ENCODE peak calls at places on chromosomes 13 and 19, in six cellular contexts. H is A549, Y is WTC11, Q is K562, B is HepG2, E is endothelial cell of umbilical vein. X is an unnamed sample.

GRCh38 chr13:68995972-68996670 is 1111.5 kb upstream of the ATXN8OS start:
- DNase-seq in H (no peak), Y (no peak), Q (no peak), B (no peak), E (no peak), X (no peak)

GRCh38 chr13:112132142-112132541 is 65.2 kb downstream of the SOX1 start:
- DNase-seq in H (no peak), Y (no peak), Q (no peak), B (no peak), E (no peak), X (no peak)

GRCh38 chr13:51495300-51495699 is 42.5 kb upstream of the INTS6 start:
- DNase-seq in H (no peak), Y (no peak), Q (no peak), B (no peak), E (no peak), X (no peak)

GRCh38 chr19:34556500-34556899 is 74.9 kb downstream of the WTIP start:
- DNase-seq in H (no peak), Y (peak; percentile 77), Q (peak; percentile 27), B (peak; percentile 13), E (peak; percentile 8), X (no peak)

GRCh38 chr13:43316997-43317396 is 293.6 kb downstream of the DNAJC15 start:
- DNase-seq in H (no peak), Y (no peak), Q (no peak), B (no peak), E (peak; percentile 82), X (no peak)

GRCh38 chr13:112968910-112969691 is at the start of gene MCF2L:
- DNase-seq in H (peak; percentile 27), Y (no peak), Q (no peak), B (peak; percentile 56), E (peak; percentile 10), X (peak; percentile 72)

GRCh38 chr19:51195316-51195586 is 29.6 kb upstream of the CD33 start:
- DNase-seq in H (no peak), Y (no peak), Q (no peak), B (no peak), E (no peak), X (no peak)

GRCh38 chr13:22929391-22930126 is 251.2 kb upstream of the SGCG start:
- DNase-seq in H (no peak), Y (no peak), Q (no peak), B (no peak), E (no peak), X (no peak)

GRCh38 chr13:91805605-91806004 is 407.2 kb downstream of the GPC5 start:
- DNase-seq in H (no peak), Y (no peak), Q (no peak), B (no peak), E (peak; percentile 1), X (no peak)

GRCh38 chr13:49997935-49998334 is 1.1 kb downstream of the TRIM13 start:
- DNase-seq in H (no peak), Y (no peak), Q (no peak), B (no peak), E (peak; percentile 24), X (no peak)

GRCh38 chr13:94660695-94661324 is 51.5 kb downstream of the SOX21 start:
- DNase-seq in H (peak; percentile 11), Y (no peak), Q (peak; percentile 34), B (no peak), E (peak; percentile 36), X (no peak)

GRCh38 chr13:98172570-98173405 is 4.3 kb downstream of the RNF113B start:
- DNase-seq in H (no peak), Y (no peak), Q (no peak), B (no peak), E (no peak), X (no peak)

GRCh38 chr13:49444517-49445395 is 682 bp downstream of the SETDB2 start:
- DNase-seq in H (no peak), Y (no peak), Q (peak; percentile 9), B (peak; percentile 31), E (no peak), X (no peak)

GRCh38 chr13:44199627-44200207 is 173.9 kb upstream of the SERP2 start:
- DNase-seq in H (no peak), Y (no peak), Q (no peak), B (no peak), E (no peak), X (no peak)

GRCh38 chr13:31424130-31424729 is 224.5 kb downstream of the B3GLCT start:
- DNase-seq in H (peak; percentile 60), Y (peak; percentile 82), Q (peak; percentile 46), B (peak; percentile 64), E (peak; percentile 82), X (peak; percentile 44)

GRCh38 chr13:66657165-66657895 is 572.8 kb downstream of the PCDH9 start:
- DNase-seq in H (peak; percentile 25), Y (no peak), Q (no peak), B (peak; percentile 11), E (peak; percentile 97), X (no peak)

GRCh38 chr13:52980695-52981094 is 47.9 kb upstream of the OLFM4 start:
- DNase-seq in H (no peak), Y (no peak), Q (no peak), B (no peak), E (no peak), X (no peak)
- TF ChIP-seq JUN in H (no peak), Y (no peak), Q (no peak), B (no peak), E (no peak), X (no peak)

GRCh38 chr19:5623397-5624153 is 692 bp downstream of the SAFB start:
- DNase-seq in H (no peak), Y (no peak), Q (peak; percentile 51), B (no peak), E (peak; percentile 28), X (no peak)
- TF ChIP-seq JUN in H (no peak), Y (no peak), Q (no peak), B (no peak), E (no peak), X (no peak)

GRCh38 chr13:45781553-45782326 is 69.8 kb downstream of the SIAH3 start:
- DNase-seq in H (no peak), Y (no peak), Q (no peak), B (no peak), E (no peak), X (no peak)
- TF ChIP-seq JUN in H (no peak), Y (no peak), Q (no peak), B (no peak), E (no peak), X (no peak)

DNA sequence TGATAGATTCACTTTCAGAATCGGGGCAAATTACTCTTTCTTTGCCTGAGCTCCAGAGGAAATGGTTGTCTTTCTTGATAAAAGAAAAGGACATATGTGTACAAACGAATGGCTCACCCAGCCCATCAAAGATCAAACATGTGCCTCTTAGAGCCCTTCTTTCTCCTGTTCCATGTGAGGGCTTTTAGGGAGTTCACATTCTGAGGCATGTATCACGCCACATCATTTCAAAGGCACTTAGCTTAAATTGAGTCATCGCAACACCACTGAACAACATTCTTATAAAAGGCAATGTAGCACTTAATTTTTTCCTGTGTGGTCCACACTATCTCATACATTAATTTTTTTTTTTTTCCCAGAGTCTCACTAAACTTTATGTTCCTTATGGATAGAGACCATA is 521.0 kb downstream of the SUCLA2 start:
- DNase-seq in H (no peak), Y (no peak), Q (no peak), B (no peak), E (no peak), X (no peak)
- TF ChIP-seq JUN in H (no peak), Y (no peak), Q (no peak), B (no peak), E (no peak), X (no peak)

GRCh38 chr19:14346279-14346678 is 35.0 kb upstream of the ADGRE5 start:
- DNase-seq in H (no peak), Y (no peak), Q (no peak), B (no peak), E (no peak), X (no peak)

GRCh38 chr19:14350302-14350701 is 30.9 kb upstream of the ADGRE5 start:
- DNase-seq in H (no peak), Y (no peak), Q (peak; percentile 4), B (no peak), E (no peak), X (no peak)

GRCh38 chr19:14349426-14349825 is 31.8 kb upstream of the ADGRE5 start:
- DNase-seq in H (no peak), Y (no peak), Q (peak; percentile 3), B (no peak), E (no peak), X (no peak)

GRCh38 chr19:14350866-14351265 is 30.4 kb upstream of the ADGRE5 start:
- DNase-seq in H (no peak), Y (no peak), Q (peak; percentile 2), B (no peak), E (no peak), X (no peak)

GRCh38 chr19:14347999-14348889 is 33.0 kb upstream of the ADGRE5 start:
- DNase-seq in H (peak; percentile 76), Y (peak; percentile 80), Q (peak; percentile 91), B (peak; percentile 28), E (peak; percentile 37), X (peak; percentile 92)
- TF ChIP-seq JUN in H (no peak), Y (no peak), Q (no peak), B (no peak), E (no peak), X (peak; percentile 22)

DNA sequence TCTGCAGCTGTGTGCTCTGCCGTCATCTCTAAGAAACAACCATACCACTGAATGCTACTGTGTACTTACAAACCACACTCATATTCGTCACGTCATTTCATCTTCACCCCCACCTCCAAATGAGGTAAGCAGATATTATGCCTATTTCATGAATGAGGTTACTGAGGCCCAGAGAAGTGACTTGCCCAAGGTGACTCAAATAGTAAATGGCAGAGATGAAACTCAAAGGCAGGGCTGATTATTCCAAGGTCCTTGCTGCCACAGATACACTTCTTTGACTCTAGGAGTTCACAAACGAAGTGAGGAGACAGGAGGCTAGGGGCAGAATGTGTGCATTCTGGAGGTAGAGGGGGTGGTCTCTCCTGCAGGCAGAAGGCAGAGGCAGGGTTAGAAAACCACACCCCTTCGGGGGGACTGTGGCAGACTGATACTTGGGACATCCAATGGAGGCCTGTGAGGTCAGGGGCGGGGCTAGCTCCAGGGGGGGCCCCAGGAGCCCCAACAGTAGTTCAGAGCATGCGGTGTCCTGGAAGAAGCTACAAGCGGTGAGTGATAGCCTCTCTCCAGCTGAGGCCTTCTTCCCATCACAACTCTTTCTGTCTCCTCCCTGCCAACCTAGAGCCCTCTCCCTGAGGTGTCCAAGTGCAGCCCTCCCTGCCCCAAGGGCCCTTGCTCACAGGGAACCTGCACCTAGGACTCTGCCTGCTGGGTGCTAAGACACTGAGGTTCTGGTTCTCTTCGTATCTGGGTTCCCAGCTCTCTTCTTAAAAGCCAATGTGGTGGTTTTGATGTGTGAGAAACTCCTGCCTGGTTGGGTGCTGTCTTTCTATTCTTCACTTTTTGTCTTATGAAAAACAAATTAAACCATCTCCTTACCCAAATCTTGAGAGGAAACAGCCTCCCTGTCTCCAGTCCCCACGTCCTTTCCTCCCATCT is 4.6 kb upstream of the KMT2B start:
- DNase-seq in H (no peak), Y (peak; percentile 46), Q (peak; percentile 36), B (no peak), E (no peak), X (peak; percentile 62)
- TF ChIP-seq JUN in H (no peak), Y (no peak), Q (no peak), B (no peak), E (no peak), X (no peak)

X was measured in H1.